ENCODE peak calls at places on chromosomes 13 and 19, in nine cellular contexts. F is CD8-positive, alpha-beta T cell; N is tibial nerve; B is left ventricle myocardium inferior; M is AG04450; E is H9; K is psoas muscle; H is neural progenitor cell; C is pancreas. J is an unnamed sample. For H3K27me3, the result is how much of the 10 kb centered on the place peaks cover.

GRCh38 chr13:104530741-104531140 is 1464.5 kb upstream of the SLC10A2 start:
- DNase-seq in F (no peak), N (no peak), B (no peak), M (no peak), E (no peak), K (no peak), H (no peak), C (no peak), J (no peak)

GRCh38 chr19:12913871-12914690 is 5.0 kb downstream of the SYCE2 start:
- DNase-seq in F (peak), N (no peak), B (no peak), M (no peak), E (no peak), K (no peak), H (peak), C (no peak), J (no peak)

GRCh38 chr19:33440682-33441081 is 67.2 kb downstream of the CEBPG start:
- DNase-seq in F (no peak), N (no peak), B (peak), M (no peak), E (no peak), K (peak), H (no peak), C (no peak), J (peak)

GRCh38 chr13:21012841-21013681 is 48.3 kb downstream of the LATS2 start:
- DNase-seq in F (no peak), N (no peak), B (no peak), M (no peak), E (no peak), K (no peak), H (no peak), C (no peak), J (no peak)

GRCh38 chr19:32858559-32858958 is 11.0 kb downstream of the SLC7A9 start:
- DNase-seq in F (no peak), N (no peak), B (no peak), M (no peak), E (no peak), K (no peak), H (no peak), C (no peak), J (no peak)

GRCh38 chr13:110726726-110727125 is 13.2 kb downstream of the ING1 start:
- DNase-seq in F (peak), N (no peak), B (no peak), M (no peak), E (no peak), K (no peak), H (no peak), C (no peak), J (no peak)

GRCh38 chr19:50490411-50490811 is 13.8 kb upstream of the GARIN5A start:
- DNase-seq in F (no peak), N (no peak), B (no peak), M (no peak), E (peak), K (peak), H (no peak), C (no peak), J (no peak)

GRCh38 chr19:33130433-33130832 is 1.5 kb upstream of the WDR88 start:
- DNase-seq in F (no peak), N (no peak), B (no peak), M (no peak), E (no peak), K (no peak), H (no peak), C (no peak), J (no peak)

GRCh38 chr13:24747248-24748151 is 16.5 kb upstream of the RNF17 start:
- DNase-seq in F (no peak), N (no peak), B (no peak), M (no peak), E (peak), K (no peak), H (peak), C (no peak), J (no peak)

DNA sequence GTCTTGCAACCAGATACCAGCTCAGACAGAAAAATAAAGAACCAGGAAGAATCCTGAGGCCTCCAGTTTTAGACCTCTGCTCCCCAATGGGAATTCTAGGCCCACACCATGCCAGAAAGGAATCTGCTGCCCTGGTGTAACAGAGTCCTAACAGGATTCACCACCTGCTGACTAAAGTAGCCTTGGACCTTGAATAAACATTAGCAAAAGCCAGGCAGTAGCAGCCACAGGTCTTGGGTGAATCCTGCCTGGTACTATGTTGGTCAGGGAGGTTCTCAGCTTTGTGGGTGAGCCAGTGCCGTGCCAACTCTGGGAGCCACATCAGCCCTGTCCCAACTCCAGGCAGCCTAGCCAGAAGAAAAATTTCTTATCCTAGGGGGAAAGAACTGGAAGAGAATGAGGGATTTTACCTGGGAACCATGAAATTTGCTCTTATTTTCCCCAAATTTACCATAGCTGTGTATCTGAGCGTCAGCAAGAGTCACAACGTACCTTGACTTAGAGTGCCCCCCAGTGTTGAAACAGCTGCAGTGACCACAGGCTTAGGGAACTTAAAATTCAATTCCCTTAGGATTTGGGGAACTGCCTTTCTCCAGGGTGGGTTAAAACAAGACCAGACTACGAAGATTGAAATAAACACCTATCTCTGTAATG is 1895.6 kb upstream of the PRR20A start:
- DNase-seq in F (no peak), N (no peak), B (no peak), M (no peak), E (peak), K (no peak), H (peak), C (no peak), J (no peak)
- TF ChIP-seq CTCF in F (no peak), N (no peak), B (no peak), M (no peak), E (peak), K (no peak), H (peak), C (no peak), J (no peak)

GRCh38 chr19:1522061-1522460 is 1.8 kb upstream of the PLK5 start:
- DNase-seq in F (no peak), N (no peak), B (no peak), M (no peak), E (no peak), K (no peak), H (no peak), C (no peak), J (no peak)

GRCh38 chr19:1524206-1524971 is 512 bp downstream of the PLK5 start:
- DNase-seq in F (no peak), N (no peak), B (no peak), M (no peak), E (no peak), K (no peak), H (no peak), C (no peak), J (no peak)

GRCh38 chr19:1522838-1523237 is 1.0 kb upstream of the PLK5 start:
- DNase-seq in F (no peak), N (no peak), B (no peak), M (no peak), E (no peak), K (no peak), H (no peak), C (no peak), J (no peak)

GRCh38 chr19:1524972-1525325 is 1.1 kb downstream of the PLK5 start:
- DNase-seq in F (no peak), N (no peak), B (no peak), M (no peak), E (no peak), K (no peak), H (no peak), C (no peak), J (no peak)

DNA sequence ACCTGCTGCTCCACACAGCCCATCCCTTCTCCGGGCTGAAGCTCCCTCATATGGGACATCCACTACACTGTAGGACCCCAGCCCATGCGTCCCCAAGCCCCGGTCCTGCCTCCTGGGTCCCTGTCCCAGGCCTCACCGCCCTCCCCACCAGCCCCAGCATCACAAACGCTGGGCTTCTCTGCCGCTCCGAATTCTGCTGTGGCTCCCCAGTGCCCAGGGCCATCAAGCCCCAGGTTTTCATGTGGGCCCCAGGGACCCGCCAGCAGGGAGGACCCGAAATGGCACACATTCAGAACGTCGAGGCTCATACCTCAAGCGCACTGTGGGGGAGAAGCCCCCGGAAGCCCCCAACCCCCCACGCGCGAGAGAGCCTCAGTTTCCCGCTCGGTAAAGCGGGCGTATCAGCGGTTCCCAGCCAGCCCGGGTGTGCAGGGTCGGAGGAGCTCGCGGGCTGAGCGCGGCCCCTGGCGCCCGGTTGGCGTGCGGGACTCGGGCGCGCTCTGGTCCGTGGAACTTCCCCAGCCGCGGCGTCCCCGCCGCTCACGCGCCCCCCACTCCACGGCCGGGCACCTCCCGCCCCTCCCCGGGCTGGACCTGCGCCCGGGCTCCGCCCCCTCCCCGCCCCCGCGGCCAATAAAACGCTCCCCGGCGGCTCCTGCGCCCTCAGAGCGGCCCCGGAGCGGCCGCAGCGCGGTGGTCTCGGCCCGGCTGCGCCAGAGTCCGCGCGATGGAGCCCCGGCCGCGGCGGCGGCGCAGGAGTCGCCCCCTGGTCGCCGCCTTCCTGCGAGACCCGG is at the start of gene PLK5:
- DNase-seq in F (no peak), N (no peak), B (no peak), M (no peak), E (no peak), K (no peak), H (peak), C (no peak), J (no peak)
- H3K27me3 ChIP-seq in F (under half), N (under half), B (half or more), M (under half), E (under half), K (under half), H (half or more), C (under half), J (under half)

DNA sequence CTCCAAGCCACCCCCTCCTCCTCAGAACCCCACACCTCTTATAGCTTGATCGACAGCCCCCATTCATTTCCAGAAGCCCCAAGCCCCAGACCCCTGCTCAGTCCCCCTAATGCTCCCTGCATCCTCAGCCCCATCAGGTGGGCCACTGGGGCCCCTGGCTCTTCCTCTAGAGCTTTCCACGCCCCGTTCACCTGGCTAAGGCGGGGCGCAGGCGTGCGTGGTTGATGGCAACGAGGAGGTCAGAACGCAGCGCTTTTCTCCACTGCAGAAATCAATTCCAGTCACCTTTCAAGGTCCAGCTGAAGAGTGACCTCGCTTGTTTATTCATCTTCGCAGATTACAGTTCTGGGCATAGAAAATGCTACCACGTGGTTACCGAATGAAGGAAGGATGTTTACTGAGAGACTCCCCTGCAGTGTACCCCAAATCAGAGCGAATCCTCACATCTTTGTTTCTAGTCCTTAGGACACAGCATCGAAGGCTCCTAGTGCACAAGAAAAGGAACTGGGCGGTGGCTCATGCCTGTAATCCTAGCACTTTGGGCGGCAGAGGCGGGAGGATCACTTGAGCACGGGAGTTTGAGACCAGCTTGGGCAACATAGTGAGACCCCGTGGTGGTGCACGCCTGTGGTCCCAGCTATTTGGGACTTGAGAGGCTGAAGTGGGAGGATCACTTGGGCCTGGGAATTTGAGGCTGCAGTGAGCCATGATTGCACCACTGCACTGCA is 798 bp upstream of the PBX4 start:
- DNase-seq in F (no peak), N (no peak), B (no peak), M (no peak), E (no peak), K (no peak), H (no peak), C (no peak), J (no peak)
- H3K27ac ChIP-seq in F (peak), N (no peak), B (no peak), M (no peak), E (no peak), K (no peak), H (no peak), C (no peak), J (no peak)

GRCh38 chr19:45852145-45852750 is 10.7 kb downstream of the SYMPK start:
- DNase-seq in F (no peak), N (no peak), B (no peak), M (no peak), E (no peak), K (peak), H (no peak), C (no peak), J (no peak)

GRCh38 chr19:45847661-45848060 is 15.3 kb downstream of the SYMPK start:
- DNase-seq in F (no peak), N (no peak), B (no peak), M (no peak), E (no peak), K (peak), H (no peak), C (no peak), J (no peak)

GRCh38 chr19:45854167-45854778 is 8.7 kb downstream of the SYMPK start:
- DNase-seq in F (no peak), N (no peak), B (no peak), M (no peak), E (no peak), K (peak), H (no peak), C (no peak), J (no peak)

GRCh38 chr19:45852941-45853340 is 10.0 kb downstream of the SYMPK start:
- DNase-seq in F (no peak), N (no peak), B (no peak), M (no peak), E (no peak), K (peak), H (no peak), C (no peak), J (no peak)

DNA sequence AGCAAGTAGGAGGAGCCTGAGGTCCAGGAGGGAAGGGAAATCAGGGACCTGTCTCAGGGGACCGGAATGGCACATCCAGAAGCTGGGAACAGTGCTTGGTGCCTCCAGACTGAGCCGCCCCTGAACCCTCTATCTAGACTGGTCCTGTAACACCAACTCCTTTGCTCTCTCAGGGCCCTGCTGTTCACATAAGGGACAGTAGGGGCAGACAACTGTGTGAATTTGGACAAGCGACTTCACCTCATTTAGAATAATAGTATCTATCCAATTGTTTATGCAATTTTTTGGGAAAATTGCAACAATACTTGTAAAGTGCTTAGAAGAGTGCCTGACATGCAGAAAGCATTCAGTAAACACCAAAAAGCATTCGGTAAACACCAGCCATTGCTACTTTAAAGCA is 14.0 kb downstream of the SYMPK start:
- DNase-seq in F (no peak), N (no peak), B (no peak), M (no peak), E (no peak), K (no peak), H (no peak), C (no peak), J (no peak)
- TF ChIP-seq CTCF in F (no peak), N (no peak), B (peak), M (peak), E (peak), K (no peak), H (peak), C (no peak), J (no peak)

DNA sequence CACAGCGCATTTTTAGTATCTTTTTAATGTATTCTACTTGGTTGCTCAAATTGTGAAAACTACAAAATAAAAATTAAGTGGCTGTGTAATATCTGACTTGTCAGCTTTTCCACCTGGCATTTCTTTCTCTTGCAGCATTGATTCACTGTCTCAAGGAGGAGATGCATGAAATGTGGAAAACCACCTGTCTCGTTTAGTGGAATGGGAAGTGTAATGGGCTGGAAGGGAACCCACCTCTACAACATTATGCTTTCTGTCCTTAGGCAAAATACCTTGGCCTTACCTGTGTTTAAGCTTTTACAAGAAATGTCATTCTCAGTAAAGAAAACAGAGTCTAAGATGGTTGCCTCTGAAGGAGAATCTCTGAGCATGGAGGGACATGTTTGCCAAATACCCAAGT is 67.8 kb downstream of the FAM216B start:
- DNase-seq in F (no peak), N (no peak), B (no peak), M (no peak), E (no peak), K (no peak), H (no peak), C (no peak), J (no peak)
- H3K27me3 ChIP-seq in F (under half), N (under half), B (under half), M (under half), E (under half), K (under half), H (under half), C (under half), J (under half)

GRCh38 chr13:109647046-109647445 is 139.3 kb downstream of the IRS2 start:
- DNase-seq in F (no peak), N (no peak), B (no peak), M (no peak), E (no peak), K (no peak), H (peak), C (no peak), J (no peak)

GRCh38 chr13:109645831-109646230 is 140.6 kb downstream of the IRS2 start:
- DNase-seq in F (no peak), N (no peak), B (no peak), M (no peak), E (no peak), K (no peak), H (no peak), C (no peak), J (no peak)

GRCh38 chr13:109647699-109648098 is 138.7 kb downstream of the IRS2 start:
- DNase-seq in F (no peak), N (no peak), B (no peak), M (no peak), E (no peak), K (no peak), H (no peak), C (no peak), J (no peak)

GRCh38 chr13:109644956-109645355 is 141.4 kb downstream of the IRS2 start:
- DNase-seq in F (no peak), N (no peak), B (no peak), M (no peak), E (no peak), K (no peak), H (no peak), C (no peak), J (no peak)

DNA sequence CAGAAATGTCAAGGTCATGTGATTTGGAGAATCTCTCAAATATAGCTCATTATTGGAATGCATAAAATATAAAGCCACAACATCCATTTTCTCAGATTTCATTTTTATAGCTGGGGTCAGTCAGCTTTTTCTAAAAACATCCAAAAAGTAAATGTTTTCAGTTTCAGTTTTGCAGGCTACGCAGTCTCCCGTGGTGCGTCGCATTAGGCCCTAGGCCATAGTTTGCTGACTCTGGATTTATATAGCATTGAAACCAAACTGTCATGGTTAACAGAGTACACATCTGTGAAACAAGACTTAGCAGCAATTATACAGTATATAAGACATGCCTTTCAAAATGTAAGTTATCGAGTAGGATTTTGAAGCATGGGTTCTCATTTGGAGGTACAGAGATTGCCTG is 140.0 kb downstream of the IRS2 start:
- DNase-seq in F (no peak), N (no peak), B (no peak), M (no peak), E (no peak), K (no peak), H (no peak), C (no peak), J (no peak)
- H3K27ac ChIP-seq in F (no peak), N (no peak), B (no peak), M (no peak), E (no peak), K (no peak), H (no peak), C (no peak), J (no peak)

J was measured in dorsolateral prefrontal cortex.